ENCODE peak calls at places on chromosomes 3 and 15, in five cellular contexts. T is NCI-H1092, X is SJCRH30, S is COLO829, A is GM13977. C is an unnamed sample.

GRCh38 chr15:43241100-43241499 is 20.3 kb upstream of the EPB42 start:
- DNase-seq in T (no peak), X (no peak), S (no peak), A (no peak), C (no peak)

GRCh38 chr3:188539631-188540194 is 385.8 kb downstream of the LPP start:
- DNase-seq in T (no peak), X (no peak), S (no peak), A (no peak), C (no peak)

GRCh38 chr3:5330152-5330810 is 142.8 kb downstream of the EDEM1 start:
- DNase-seq in T (no peak), X (no peak), S (peak; percentile 20), A (no peak), C (no peak)

GRCh38 chr3:53264718-53265117 is 8.9 kb upstream of the TKT start:
- DNase-seq in T (no peak), X (no peak), S (no peak), A (no peak), C (no peak)

GRCh38 chr15:45203182-45203581 is 15.4 kb upstream of the SHF start:
- DNase-seq in T (no peak), X (no peak), S (no peak), A (no peak), C (no peak)

GRCh38 chr3:139119331-139120025 is 74.8 kb upstream of the PRR23C start:
- DNase-seq in T (no peak), X (no peak), S (no peak), A (no peak), C (no peak)

GRCh38 chr3:58386966-58387365 is 46.7 kb downstream of the PDHB start:
- DNase-seq in T (no peak), X (no peak), S (no peak), A (no peak), C (no peak)

GRCh38 chr3:129560269-129560787 is 17.4 kb downstream of the H1-8 start:
- DNase-seq in T (no peak), X (peak; percentile 87), S (no peak), A (no peak), C (no peak)

GRCh38 chr15:83769411-83769960 is 115.6 kb downstream of the ADAMTSL3 start:
- DNase-seq in T (no peak), X (no peak), S (no peak), A (no peak), C (no peak)

GRCh38 chr3:71064976-71065763 is 518.4 kb downstream of the FOXP1 start:
- DNase-seq in T (peak; percentile 20), X (peak; percentile 45), S (no peak), A (peak; percentile 40), C (no peak)

GRCh38 chr3:153052096-153052460 is 109.9 kb upstream of the RAP2B start:
- DNase-seq in T (no peak), X (peak; percentile 69), S (peak; percentile 13), A (no peak), C (no peak)

GRCh38 chr3:109952924-109953323 is 615.6 kb upstream of the DPPA4 start:
- DNase-seq in T (no peak), X (no peak), S (no peak), A (no peak), C (no peak)

GRCh38 chr3:195155842-195156241 is 115.1 kb downstream of the XXYLT1 start:
- DNase-seq in T (no peak), X (no peak), S (no peak), A (no peak), C (no peak)

GRCh38 chr3:16665282-16665741 is 60.1 kb upstream of the DAZL start:
- DNase-seq in T (no peak), X (no peak), S (no peak), A (no peak), C (no peak)

GRCh38 chr3:165439765-165440164 is 243.6 kb upstream of the SLITRK3 start:
- DNase-seq in T (no peak), X (no peak), S (no peak), A (no peak), C (no peak)

GRCh38 chr15:76533995-76534394 is 197.4 kb downstream of the ISL2 start:
- DNase-seq in T (no peak), X (no peak), S (no peak), A (no peak), C (no peak)

GRCh38 chr15:41997845-41998244 is 23.0 kb downstream of the PLA2G4E start:
- DNase-seq in T (no peak), X (no peak), S (no peak), A (no peak), C (no peak)

GRCh38 chr3:7195934-7196333 is 335.0 kb downstream of the GRM7 start:
- DNase-seq in T (no peak), X (no peak), S (no peak), A (no peak), C (no peak)

GRCh38 chr3:52926556-52926955 is 29.2 kb upstream of the STIMATE start:
- DNase-seq in T (no peak), X (no peak), S (no peak), A (no peak), C (no peak)

C was measured in NCI-H2107.